ENCODE peak calls at places on chromosomes 6 and 20, in six cellular contexts. One of them, this sample, is unnamed.
A peak's percentile ranks its signal among the peaks of the same experiment; 100 is the strongest.

GRCh38 chr6:149566372-149567193 is at the start of gene GINM1:
- DNase-seq in endothelial cell of umbilical vein: peak; percentile 68
- DNase-seq in A549: peak; percentile 43
- DNase-seq in HepG2: peak; percentile 44
- DNase-seq in K562: peak; percentile 66
- DNase-seq in GM12878: no peak
- DNase-seq in this sample: peak; percentile 74

GRCh38 chr6:47485491-47486135 is 8.0 kb downstream of the CD2AP start:
- DNase-seq in endothelial cell of umbilical vein: no peak
- DNase-seq in A549: no peak
- DNase-seq in HepG2: no peak
- DNase-seq in K562: no peak
- DNase-seq in GM12878: no peak
- DNase-seq in this sample: no peak

GRCh38 chr20:44773070-44773829 is 27.6 kb downstream of the KCNK15 start:
- DNase-seq in endothelial cell of umbilical vein: no peak
- DNase-seq in A549: no peak
- DNase-seq in HepG2: no peak
- DNase-seq in K562: no peak
- DNase-seq in GM12878: no peak
- DNase-seq in this sample: no peak

GRCh38 chr6:100132005-100132404 is 138.0 kb upstream of the MCHR2 start:
- DNase-seq in endothelial cell of umbilical vein: no peak
- DNase-seq in A549: no peak
- DNase-seq in HepG2: no peak
- DNase-seq in K562: no peak
- DNase-seq in GM12878: no peak
- DNase-seq in this sample: no peak

GRCh38 chr6:39350723-39351505 is 28.4 kb upstream of the KCNK16 start:
- DNase-seq in endothelial cell of umbilical vein: no peak
- DNase-seq in A549: no peak
- DNase-seq in HepG2: no peak
- DNase-seq in K562: no peak
- DNase-seq in GM12878: no peak
- DNase-seq in this sample: no peak

GRCh38 chr6:49328051-49328450 is 135.0 kb downstream of the MMUT start:
- DNase-seq in endothelial cell of umbilical vein: peak; percentile 46
- DNase-seq in A549: no peak
- DNase-seq in HepG2: no peak
- DNase-seq in K562: no peak
- DNase-seq in GM12878: no peak
- DNase-seq in this sample: no peak

GRCh38 chr6:703562-703961 is 10.6 kb upstream of the EXOC2 start:
- DNase-seq in endothelial cell of umbilical vein: peak; percentile 43
- DNase-seq in A549: no peak
- DNase-seq in HepG2: no peak
- DNase-seq in K562: no peak
- DNase-seq in GM12878: no peak
- DNase-seq in this sample: no peak

GRCh38 chr20:35129647-35130069 is 17.5 kb downstream of the EDEM2 start:
- DNase-seq in endothelial cell of umbilical vein: peak; percentile 70
- DNase-seq in A549: no peak
- DNase-seq in HepG2: peak; percentile 75
- DNase-seq in K562: no peak
- DNase-seq in GM12878: no peak
- DNase-seq in this sample: peak; percentile 63

GRCh38 chr20:19460386-19460785 is 247.9 kb downstream of the SLC24A3 start:
- DNase-seq in endothelial cell of umbilical vein: no peak
- DNase-seq in A549: no peak
- DNase-seq in HepG2: no peak
- DNase-seq in K562: no peak
- DNase-seq in GM12878: no peak
- DNase-seq in this sample: peak; percentile 47

GRCh38 chr6:16471222-16471784 is 232.9 kb downstream of the GMPR start:
- DNase-seq in endothelial cell of umbilical vein: no peak
- DNase-seq in A549: no peak
- DNase-seq in HepG2: no peak
- DNase-seq in K562: no peak
- DNase-seq in GM12878: peak; percentile 76
- DNase-seq in this sample: no peak

GRCh38 chr6:138240476-138241245 is 22.4 kb upstream of the PBOV1 start:
- DNase-seq in endothelial cell of umbilical vein: no peak
- DNase-seq in A549: no peak
- DNase-seq in HepG2: no peak
- DNase-seq in K562: no peak
- DNase-seq in GM12878: no peak
- DNase-seq in this sample: no peak

GRCh38 chr20:44142416-44142815 is 44.6 kb downstream of the JPH2 start:
- DNase-seq in endothelial cell of umbilical vein: no peak
- DNase-seq in A549: no peak
- DNase-seq in HepG2: no peak
- DNase-seq in K562: no peak
- DNase-seq in GM12878: no peak
- DNase-seq in this sample: peak; percentile 73

GRCh38 chr6:40695750-40696415 is 108.7 kb upstream of the LRFN2 start:
- DNase-seq in endothelial cell of umbilical vein: no peak
- DNase-seq in A549: no peak
- DNase-seq in HepG2: no peak
- DNase-seq in K562: no peak
- DNase-seq in GM12878: no peak
- DNase-seq in this sample: no peak

GRCh38 chr6:40692311-40692710 is 105.1 kb upstream of the LRFN2 start:
- DNase-seq in endothelial cell of umbilical vein: no peak
- DNase-seq in A549: no peak
- DNase-seq in HepG2: no peak
- DNase-seq in K562: no peak
- DNase-seq in GM12878: no peak
- DNase-seq in this sample: no peak

GRCh38 chr6:40693767-40694166 is 106.6 kb upstream of the LRFN2 start:
- DNase-seq in endothelial cell of umbilical vein: no peak
- DNase-seq in A549: no peak
- DNase-seq in HepG2: no peak
- DNase-seq in K562: no peak
- DNase-seq in GM12878: no peak
- DNase-seq in this sample: no peak

GRCh38 chr6:40700006-40700405 is 112.8 kb upstream of the LRFN2 start:
- DNase-seq in endothelial cell of umbilical vein: no peak
- DNase-seq in A549: no peak
- DNase-seq in HepG2: no peak
- DNase-seq in K562: no peak
- DNase-seq in GM12878: no peak
- DNase-seq in this sample: no peak

GRCh38 chr6:40695114-40695513 is 108.0 kb upstream of the LRFN2 start:
- DNase-seq in endothelial cell of umbilical vein: no peak
- DNase-seq in A549: no peak
- DNase-seq in HepG2: no peak
- DNase-seq in K562: no peak
- DNase-seq in GM12878: no peak
- DNase-seq in this sample: peak; percentile 9
- TF ChIP-seq MAX in endothelial cell of umbilical vein: no peak
- TF ChIP-seq MAX in A549: no peak
- TF ChIP-seq MAX in HepG2: no peak
- TF ChIP-seq MAX in K562: no peak
- TF ChIP-seq MAX in GM12878: no peak
- TF ChIP-seq MAX in this sample: no peak

DNA sequence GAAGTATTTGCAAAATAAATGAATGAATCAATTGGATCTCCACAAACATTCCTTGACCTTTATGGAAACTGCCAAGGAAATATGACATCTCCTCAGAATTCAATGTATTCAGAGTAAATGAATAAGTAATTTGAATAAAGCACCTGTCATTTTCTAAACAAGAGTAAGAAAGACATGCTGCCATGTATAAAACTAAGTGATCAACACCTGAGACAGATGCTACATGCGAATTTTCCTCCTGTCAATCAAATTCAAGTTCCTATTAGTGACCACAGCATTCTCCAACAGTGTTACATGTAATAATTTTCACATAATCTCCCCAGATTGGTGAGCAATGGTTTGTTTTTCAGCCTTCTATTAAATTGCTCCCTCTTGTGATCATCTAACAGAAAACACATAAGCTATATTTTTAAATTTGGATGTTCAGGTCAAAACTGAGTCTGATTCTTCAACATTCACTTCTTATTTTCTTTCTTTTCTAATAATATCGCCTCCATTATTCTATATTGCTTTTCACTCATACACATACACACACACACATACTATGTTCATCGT is 163.2 kb upstream of the RNF217 start:
- DNase-seq in endothelial cell of umbilical vein: no peak
- DNase-seq in A549: no peak
- DNase-seq in HepG2: no peak
- DNase-seq in K562: no peak
- DNase-seq in GM12878: no peak
- DNase-seq in this sample: no peak
- TF ChIP-seq CTCF in endothelial cell of umbilical vein: no peak
- TF ChIP-seq CTCF in A549: no peak
- TF ChIP-seq CTCF in HepG2: no peak
- TF ChIP-seq CTCF in K562: no peak
- TF ChIP-seq CTCF in GM12878: no peak
- TF ChIP-seq CTCF in this sample: no peak

DNA sequence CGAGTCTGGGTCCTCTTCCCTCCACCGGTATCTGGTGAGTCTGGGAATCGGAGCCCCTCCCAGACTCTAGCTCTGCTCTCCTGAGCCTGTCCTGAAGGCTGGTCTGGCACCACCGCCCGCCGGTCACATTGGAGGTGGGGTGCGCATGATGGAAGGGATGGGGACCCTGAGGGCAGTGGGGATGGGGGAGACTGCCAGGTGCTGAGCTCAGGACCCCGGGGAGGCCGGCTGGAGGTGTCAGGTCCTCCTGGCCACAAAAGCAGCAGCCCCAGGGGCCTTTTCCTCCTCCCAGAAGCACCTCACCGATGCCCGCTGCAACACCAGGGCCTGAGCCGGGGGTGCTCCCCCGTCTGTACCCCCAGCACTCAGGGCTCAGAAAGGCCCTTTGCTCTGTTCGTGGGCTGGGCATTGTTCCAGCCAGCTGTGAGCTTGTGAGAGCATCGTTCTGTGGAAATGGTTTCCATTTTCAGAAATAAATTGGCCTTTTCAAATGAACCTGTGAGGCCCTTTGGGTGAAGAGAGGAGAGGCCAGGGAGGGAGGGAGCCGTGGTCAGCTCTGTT is 2.5 kb upstream of the NPBWR2 start:
- DNase-seq in endothelial cell of umbilical vein: no peak
- DNase-seq in A549: no peak
- DNase-seq in HepG2: no peak
- DNase-seq in K562: no peak
- DNase-seq in GM12878: no peak
- DNase-seq in this sample: no peak
- TF ChIP-seq MYC in endothelial cell of umbilical vein: no peak
- TF ChIP-seq MYC in A549: no peak
- TF ChIP-seq MYC in HepG2: no peak
- TF ChIP-seq MYC in K562: no peak
- TF ChIP-seq MYC in GM12878: no peak
- TF ChIP-seq MYC in this sample: no peak

DNA sequence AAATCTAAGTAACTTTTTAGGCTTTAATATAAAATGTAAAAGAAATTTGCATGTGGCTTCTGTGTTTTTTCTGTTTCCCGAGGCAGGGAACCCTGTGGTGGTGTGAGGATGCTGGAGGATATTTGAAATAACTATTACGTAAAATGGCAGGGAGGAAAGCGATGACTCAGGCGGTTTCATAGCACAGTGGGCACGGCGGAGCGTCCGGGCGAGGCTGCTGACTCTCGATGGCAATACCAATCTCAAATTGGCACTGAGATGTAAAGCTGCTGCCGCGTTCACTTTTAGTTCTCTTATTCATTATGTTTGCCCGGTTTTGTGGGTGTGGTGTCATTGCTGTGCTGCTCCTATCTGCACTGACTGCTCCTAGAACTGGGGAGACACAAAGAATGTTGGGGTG is 254.3 kb downstream of the THBS2 start:
- DNase-seq in endothelial cell of umbilical vein: no peak
- DNase-seq in A549: no peak
- DNase-seq in HepG2: no peak
- DNase-seq in K562: no peak
- DNase-seq in GM12878: no peak
- DNase-seq in this sample: peak; percentile 85
- TF ChIP-seq MAX in endothelial cell of umbilical vein: no peak
- TF ChIP-seq MAX in A549: no peak
- TF ChIP-seq MAX in HepG2: no peak
- TF ChIP-seq MAX in K562: no peak
- TF ChIP-seq MAX in GM12878: no peak
- TF ChIP-seq MAX in this sample: no peak

GRCh38 chr6:88596801-88597200 is 366.6 kb downstream of the RNGTT start:
- DNase-seq in endothelial cell of umbilical vein: no peak
- DNase-seq in A549: no peak
- DNase-seq in HepG2: no peak
- DNase-seq in K562: no peak
- DNase-seq in GM12878: no peak
- DNase-seq in this sample: no peak

GRCh38 chr6:88605271-88605670 is 358.1 kb downstream of the RNGTT start:
- DNase-seq in endothelial cell of umbilical vein: no peak
- DNase-seq in A549: no peak
- DNase-seq in HepG2: no peak
- DNase-seq in K562: no peak
- DNase-seq in GM12878: no peak
- DNase-seq in this sample: no peak

DNA sequence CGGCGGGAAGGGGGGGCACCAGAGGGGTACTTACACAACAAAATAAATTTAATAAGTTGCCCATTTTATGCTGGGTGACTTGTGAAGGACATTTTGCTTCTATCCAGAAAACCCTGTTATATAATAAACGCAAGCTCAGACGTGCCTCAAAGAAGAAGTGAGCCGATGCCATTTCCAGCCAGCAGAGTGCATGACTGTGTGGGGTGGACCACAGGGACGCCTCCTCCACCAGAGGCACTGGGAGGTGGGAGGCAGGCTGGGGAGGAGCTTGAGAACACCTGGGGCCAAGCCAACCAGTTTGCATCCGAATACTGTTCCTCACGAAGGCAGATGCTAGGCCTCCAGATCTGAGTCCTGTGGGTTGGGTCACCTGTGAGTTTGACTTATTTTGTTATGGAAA is 363.9 kb downstream of the RNGTT start:
- DNase-seq in endothelial cell of umbilical vein: no peak
- DNase-seq in A549: no peak
- DNase-seq in HepG2: peak; percentile 13
- DNase-seq in K562: peak; percentile 42
- DNase-seq in GM12878: no peak
- DNase-seq in this sample: peak; percentile 7
- TF ChIP-seq CTCF in endothelial cell of umbilical vein: no peak
- TF ChIP-seq CTCF in A549: no peak
- TF ChIP-seq CTCF in HepG2: peak; percentile 42
- TF ChIP-seq CTCF in K562: peak; percentile 79
- TF ChIP-seq CTCF in GM12878: no peak
- TF ChIP-seq CTCF in this sample: no peak

DNA sequence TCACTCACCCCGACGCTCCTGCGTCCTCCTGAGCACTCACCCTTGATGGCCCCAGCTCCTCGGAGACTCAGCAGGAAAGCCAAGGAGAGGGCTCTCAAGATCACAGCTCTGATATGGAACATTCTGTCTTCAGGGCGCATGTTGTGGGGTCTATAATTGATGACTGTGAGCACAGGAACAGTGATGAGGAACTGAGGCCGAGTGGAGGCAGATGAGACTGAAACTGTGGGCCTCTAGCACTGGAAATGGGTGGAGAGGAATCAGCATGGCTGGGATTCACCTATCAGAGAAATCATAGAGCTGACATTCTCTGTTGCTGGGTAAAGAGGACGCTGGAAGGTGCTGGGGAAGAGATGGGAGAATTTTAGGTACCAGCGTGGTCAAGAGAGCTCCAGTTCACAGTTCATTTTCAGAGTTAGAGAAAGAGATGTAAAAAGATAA is at the start of gene HLA-DPA1:
- DNase-seq in endothelial cell of umbilical vein: no peak
- DNase-seq in A549: peak; percentile 8
- DNase-seq in HepG2: no peak
- DNase-seq in K562: peak; percentile 9
- DNase-seq in GM12878: peak; percentile 97
- DNase-seq in this sample: peak; percentile 32
- TF ChIP-seq MYC in endothelial cell of umbilical vein: no peak
- TF ChIP-seq MYC in A549: no peak
- TF ChIP-seq MYC in HepG2: no peak
- TF ChIP-seq MYC in K562: no peak
- TF ChIP-seq MYC in GM12878: no peak
- TF ChIP-seq MYC in this sample: no peak